ENCODE peak calls at places on chromosome 17, in seven cellular contexts. W is D341Med; L is activated naive CD4-positive, alpha-beta T cell; U is GM19239; Z is lung; G is CMK; K is NCI-H2227 treated with DMSO at 0.1 percent for 48 hours. B is an unnamed sample.

GRCh38 chr17:75670868-75671267 is 3.7 kb downstream of the SAP30BP start:
- DNase-seq in W (no peak), L (no peak), U (no peak), Z (no peak), G (no peak), K (no peak), B (no peak)

GRCh38 chr17:7922499-7923289 is 6.6 kb upstream of the RNF227 start:
- DNase-seq in W (no peak), L (peak), U (peak), Z (peak), G (no peak), K (no peak), B (peak)

GRCh38 chr17:65243838-65244237 is 106.7 kb downstream of the RGS9 start:
- DNase-seq in W (no peak), L (no peak), U (no peak), Z (peak), G (no peak), K (peak), B (no peak)

GRCh38 chr17:27778193-27778592 is 22.1 kb downstream of the NOS2 start:
- DNase-seq in W (no peak), L (no peak), U (no peak), Z (no peak), G (no peak), K (no peak), B (no peak)

GRCh38 chr17:38747385-38748328 is 479 bp downstream of the PCGF2 start:
- DNase-seq in W (peak), L (no peak), U (no peak), Z (no peak), G (peak), K (peak), B (no peak)

GRCh38 chr17:320139-320538 is 32.5 kb downstream of the RPH3AL start:
- DNase-seq in W (no peak), L (no peak), U (no peak), Z (no peak), G (no peak), K (no peak), B (no peak)

GRCh38 chr17:68821860-68822693 is 133.1 kb downstream of the ABCA8 start:
- DNase-seq in W (no peak), L (no peak), U (no peak), Z (no peak), G (no peak), K (no peak), B (no peak)

GRCh38 chr17:57761887-57762286 is 16.8 kb upstream of the CCDC182 start:
- DNase-seq in W (no peak), L (no peak), U (no peak), Z (no peak), G (no peak), K (no peak), B (no peak)

GRCh38 chr17:48545539-48545938 is 630 bp upstream of the HOXB2 start:
- DNase-seq in W (no peak), L (no peak), U (no peak), Z (no peak), G (no peak), K (no peak), B (no peak)

GRCh38 chr17:13320046-13320785 is 281.5 kb downstream of the HS3ST3A1 start:
- DNase-seq in W (no peak), L (no peak), U (no peak), Z (no peak), G (no peak), K (no peak), B (no peak)

GRCh38 chr17:80377798-80378197 is 37.2 kb upstream of the ENDOV start:
- DNase-seq in W (peak), L (no peak), U (no peak), Z (no peak), G (no peak), K (no peak), B (no peak)